ENCODE peak calls at places on chromosomes 6 and 20, in seven cellular contexts. J, T, G, Q, B, A and H are unnamed samples.

GRCh38 chr6:146775227-146775626 is 176.5 kb downstream of the ADGB start:
- DNase-seq in J (no peak), T (no peak), G (no peak), Q (no peak), B (peak), A (peak), H (no peak)

GRCh38 chr6:93550551-93551276 is 131.4 kb upstream of the EPHA7 start:
- DNase-seq in J (no peak), T (no peak), G (no peak), Q (no peak), B (no peak), A (no peak), H (no peak)

GRCh38 chr20:44001667-44002596 is 87.3 kb downstream of the TOX2 start:
- DNase-seq in J (peak), T (no peak), G (no peak), Q (no peak), B (no peak), A (no peak), H (no peak)

GRCh38 chr6:56840467-56841371 is 114.2 kb upstream of the BEND6 start:
- DNase-seq in J (no peak), T (no peak), G (no peak), Q (no peak), B (peak), A (peak), H (peak)

GRCh38 chr6:101931766-101932165 is 538.3 kb downstream of the GRIK2 start:
- DNase-seq in J (no peak), T (no peak), G (no peak), Q (no peak), B (no peak), A (no peak), H (no peak)

GRCh38 chr6:162358625-162359024 is 368.9 kb downstream of the PRKN start:
- DNase-seq in J (no peak), T (no peak), G (no peak), Q (no peak), B (no peak), A (no peak), H (no peak)

GRCh38 chr6:112911949-112912348 is 564.8 kb downstream of the RFPL4B start:
- DNase-seq in J (no peak), T (no peak), G (no peak), Q (no peak), B (no peak), A (no peak), H (no peak)

GRCh38 chr6:128598561-128598960 is 78.2 kb upstream of the PTPRK start:
- DNase-seq in J (no peak), T (no peak), G (no peak), Q (no peak), B (no peak), A (no peak), H (no peak)

GRCh38 chr20:46081074-46081473 is 8.7 kb downstream of the NCOA5 start:
- DNase-seq in J (no peak), T (no peak), G (no peak), Q (no peak), B (no peak), A (no peak), H (no peak)

GRCh38 chr6:163943647-163944395 is 529.3 kb downstream of the QKI start:
- DNase-seq in J (no peak), T (no peak), G (no peak), Q (peak), B (no peak), A (no peak), H (no peak)